ENCODE peak calls at places on chromosomes 2 and 18, in four cellular contexts. One of them, this sample, is unnamed.

GRCh38 chr2:42722328-42723190 is 41.4 kb downstream of the OXER1 start:
- DNase-seq in thyroid gland: peak; percentile 89
- DNase-seq in pancreas: peak; percentile 68
- DNase-seq in psoas muscle: no peak
- DNase-seq in this sample: peak; percentile 15

GRCh38 chr2:118817469-118817868 is 30.0 kb downstream of the EN1 start:
- DNase-seq in thyroid gland: no peak
- DNase-seq in pancreas: no peak
- DNase-seq in psoas muscle: no peak
- DNase-seq in this sample: no peak

GRCh38 chr2:13558368-13558767 is 841.6 kb downstream of the TRIB2 start:
- DNase-seq in thyroid gland: no peak
- DNase-seq in pancreas: no peak
- DNase-seq in psoas muscle: no peak
- DNase-seq in this sample: no peak

GRCh38 chr2:237451582-237452469 is 35.2 kb upstream of the MLPH start:
- DNase-seq in thyroid gland: no peak
- DNase-seq in pancreas: no peak
- DNase-seq in psoas muscle: no peak
- DNase-seq in this sample: no peak

GRCh38 chr2:121004950-121005349 is 269.3 kb downstream of the GLI2 start:
- DNase-seq in thyroid gland: no peak
- DNase-seq in pancreas: no peak
- DNase-seq in psoas muscle: no peak
- DNase-seq in this sample: no peak

GRCh38 chr2:59173325-59173724 is 932.2 kb upstream of the FANCL start:
- DNase-seq in thyroid gland: no peak
- DNase-seq in pancreas: no peak
- DNase-seq in psoas muscle: no peak
- DNase-seq in this sample: no peak

GRCh38 chr2:96890726-96891385 is 21.0 kb upstream of the SEMA4C start:
- DNase-seq in thyroid gland: no peak
- DNase-seq in pancreas: no peak
- DNase-seq in psoas muscle: no peak
- DNase-seq in this sample: no peak

GRCh38 chr2:71943238-71944182 is 204.2 kb downstream of the CYP26B1 start:
- DNase-seq in thyroid gland: no peak
- DNase-seq in pancreas: no peak
- DNase-seq in psoas muscle: peak; percentile 38
- DNase-seq in this sample: peak; percentile 49

GRCh38 chr18:55355220-55355619 is 232.8 kb downstream of the TCF4 start:
- DNase-seq in thyroid gland: no peak
- DNase-seq in pancreas: no peak
- DNase-seq in psoas muscle: no peak
- DNase-seq in this sample: no peak

GRCh38 chr2:73827018-73827417 is 1.7 kb upstream of the STAMBP start:
- DNase-seq in thyroid gland: no peak
- DNase-seq in pancreas: no peak
- DNase-seq in psoas muscle: no peak
- DNase-seq in this sample: no peak

GRCh38 chr2:119234021-119235019 is 10.7 kb downstream of the STEAP3 start:
- DNase-seq in thyroid gland: no peak
- DNase-seq in pancreas: no peak
- DNase-seq in psoas muscle: no peak
- DNase-seq in this sample: no peak

GRCh38 chr18:44895176-44895798 is 214.6 kb downstream of the SETBP1 start:
- DNase-seq in thyroid gland: peak; percentile 11
- DNase-seq in pancreas: peak; percentile 62
- DNase-seq in psoas muscle: peak; percentile 35
- DNase-seq in this sample: peak; percentile 42

GRCh38 chr2:1823187-1824169 is 79.2 kb upstream of the PXDN start:
- DNase-seq in thyroid gland: no peak
- DNase-seq in pancreas: no peak
- DNase-seq in psoas muscle: no peak
- DNase-seq in this sample: no peak

GRCh38 chr2:240991378-240992263 is 6.8 kb upstream of the SNED1 start:
- DNase-seq in thyroid gland: peak; percentile 62
- DNase-seq in pancreas: peak; percentile 70
- DNase-seq in psoas muscle: peak; percentile 95
- DNase-seq in this sample: peak; percentile 83

GRCh38 chr2:98912221-98912851 is 23.7 kb downstream of the CRACDL start:
- DNase-seq in thyroid gland: peak; percentile 87
- DNase-seq in pancreas: peak; percentile 67
- DNase-seq in psoas muscle: peak; percentile 35
- DNase-seq in this sample: peak; percentile 44

GRCh38 chr2:169478339-169478738 is 955 bp upstream of the BBS5 start:
- DNase-seq in thyroid gland: no peak
- DNase-seq in pancreas: peak; percentile 21
- DNase-seq in psoas muscle: no peak
- DNase-seq in this sample: no peak

GRCh38 chr2:178804791-178805190 is 2.4 kb downstream of the TTN start:
- DNase-seq in thyroid gland: no peak
- DNase-seq in pancreas: no peak
- DNase-seq in psoas muscle: peak; percentile 36
- DNase-seq in this sample: no peak

GRCh38 chr2:187138240-187138639 is 289.3 kb upstream of the ZSWIM2 start:
- DNase-seq in thyroid gland: no peak
- DNase-seq in pancreas: no peak
- DNase-seq in psoas muscle: peak; percentile 14
- DNase-seq in this sample: peak; percentile 33

GRCh38 chr2:158407031-158407430 is 49.5 kb downstream of the CCDC148 start:
- DNase-seq in thyroid gland: no peak
- DNase-seq in pancreas: no peak
- DNase-seq in psoas muscle: no peak
- DNase-seq in this sample: no peak

GRCh38 chr2:75560768-75561565 is at the start of gene EVA1A:
- DNase-seq in thyroid gland: peak; percentile 37
- DNase-seq in pancreas: peak; percentile 89
- DNase-seq in psoas muscle: peak; percentile 30
- DNase-seq in this sample: peak; percentile 31

GRCh38 chr2:233822781-233823730 is 31.3 kb downstream of the HJURP start:
- DNase-seq in thyroid gland: no peak
- DNase-seq in pancreas: peak; percentile 11
- DNase-seq in psoas muscle: no peak
- DNase-seq in this sample: no peak

GRCh38 chr2:100580474-100581264 is 17.9 kb downstream of the PDCL3 start:
- DNase-seq in thyroid gland: no peak
- DNase-seq in pancreas: peak; percentile 22
- DNase-seq in psoas muscle: no peak
- DNase-seq in this sample: no peak

GRCh38 chr2:226411727-226412360 is 387.8 kb downstream of the IRS1 start:
- DNase-seq in thyroid gland: no peak
- DNase-seq in pancreas: no peak
- DNase-seq in psoas muscle: no peak
- DNase-seq in this sample: no peak

GRCh38 chr2:62687644-62688043 is 17.9 kb upstream of the EHBP1 start:
- DNase-seq in thyroid gland: no peak
- DNase-seq in pancreas: no peak
- DNase-seq in psoas muscle: no peak
- DNase-seq in this sample: no peak

GRCh38 chr2:112582314-112582746 is 2.1 kb upstream of the CHCHD5 start:
- DNase-seq in thyroid gland: peak; percentile 28
- DNase-seq in pancreas: no peak
- DNase-seq in psoas muscle: no peak
- DNase-seq in this sample: peak; percentile 24

GRCh38 chr2:232339121-232340081 is 39.1 kb upstream of the ALPP start:
- DNase-seq in thyroid gland: no peak
- DNase-seq in pancreas: no peak
- DNase-seq in psoas muscle: no peak
- DNase-seq in this sample: no peak

GRCh38 chr18:48152549-48152948 is 222.1 kb upstream of the SMAD2 start:
- DNase-seq in thyroid gland: no peak
- DNase-seq in pancreas: no peak
- DNase-seq in psoas muscle: no peak
- DNase-seq in this sample: no peak

GRCh38 chr2:240346753-240347372 is 88.6 kb upstream of the GPC1 start:
- DNase-seq in thyroid gland: peak; percentile 95
- DNase-seq in pancreas: no peak
- DNase-seq in psoas muscle: no peak
- DNase-seq in this sample: no peak

GRCh38 chr2:18057657-18058056 is 179.2 kb downstream of the KCNS3 start:
- DNase-seq in thyroid gland: no peak
- DNase-seq in pancreas: no peak
- DNase-seq in psoas muscle: no peak
- DNase-seq in this sample: no peak

GRCh38 chr2:45637440-45637839 is 14.0 kb upstream of the PRKCE start:
- DNase-seq in thyroid gland: no peak
- DNase-seq in pancreas: no peak
- DNase-seq in psoas muscle: no peak
- DNase-seq in this sample: no peak

GRCh38 chr2:145158051-145158586 is 638.2 kb upstream of the ZEB2 start:
- DNase-seq in thyroid gland: peak; percentile 3
- DNase-seq in pancreas: peak; percentile 63
- DNase-seq in psoas muscle: peak; percentile 55
- DNase-seq in this sample: peak; percentile 35

GRCh38 chr18:48814490-48815181 is 136.1 kb downstream of the SMAD7 start:
- DNase-seq in thyroid gland: peak; percentile 1
- DNase-seq in pancreas: peak; percentile 5
- DNase-seq in psoas muscle: no peak
- DNase-seq in this sample: no peak

GRCh38 chr2:103667335-103667884 is 905.6 kb downstream of the TMEM182 start:
- DNase-seq in thyroid gland: no peak
- DNase-seq in pancreas: no peak
- DNase-seq in psoas muscle: no peak
- DNase-seq in this sample: no peak

GRCh38 chr2:104429978-104430740 is 423.8 kb upstream of the POU3F3 start:
- DNase-seq in thyroid gland: no peak
- DNase-seq in pancreas: no peak
- DNase-seq in psoas muscle: no peak
- DNase-seq in this sample: no peak

GRCh38 chr2:108399479-108399878 is 21.7 kb downstream of the SULT1C4 start:
- DNase-seq in thyroid gland: no peak
- DNase-seq in pancreas: no peak
- DNase-seq in psoas muscle: no peak
- DNase-seq in this sample: no peak

GRCh38 chr2:108393197-108393596 is 15.4 kb downstream of the SULT1C4 start:
- DNase-seq in thyroid gland: no peak
- DNase-seq in pancreas: no peak
- DNase-seq in psoas muscle: no peak
- DNase-seq in this sample: no peak

GRCh38 chr2:108395155-108395554 is 17.4 kb downstream of the SULT1C4 start:
- DNase-seq in thyroid gland: no peak
- DNase-seq in pancreas: no peak
- DNase-seq in psoas muscle: no peak
- DNase-seq in this sample: no peak

GRCh38 chr2:108392029-108392428 is 14.3 kb downstream of the SULT1C4 start:
- DNase-seq in thyroid gland: no peak
- DNase-seq in pancreas: no peak
- DNase-seq in psoas muscle: no peak
- DNase-seq in this sample: no peak

DNA sequence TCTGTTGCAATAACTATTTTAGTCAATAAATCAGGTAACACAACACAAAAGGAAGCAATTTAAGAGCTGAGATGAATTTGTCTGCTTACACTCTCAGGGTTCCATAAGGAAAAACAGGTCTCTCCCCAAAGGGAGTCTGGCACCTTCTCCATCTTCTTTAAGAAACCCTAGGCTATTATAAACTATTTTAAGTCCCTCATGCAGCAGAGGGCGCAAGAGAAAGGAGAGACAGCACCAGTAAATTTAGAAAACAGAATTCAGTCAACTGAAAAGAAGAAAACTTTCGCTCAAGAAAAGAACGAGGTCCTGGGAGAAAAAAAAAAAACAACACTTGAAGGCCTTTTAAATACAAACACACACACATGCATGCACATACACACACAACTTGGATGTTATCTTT is 19.1 kb downstream of the SULT1C4 start:
- DNase-seq in thyroid gland: no peak
- DNase-seq in pancreas: no peak
- DNase-seq in psoas muscle: no peak
- DNase-seq in this sample: no peak
- TF ChIP-seq CTCF in thyroid gland: no peak
- TF ChIP-seq CTCF in pancreas: no peak
- TF ChIP-seq CTCF in psoas muscle: no peak
- TF ChIP-seq CTCF in this sample: peak; percentile 9

GRCh38 chr2:196657332-196657731 is 17.8 kb downstream of the CCDC150 start:
- DNase-seq in thyroid gland: no peak
- DNase-seq in pancreas: no peak
- DNase-seq in psoas muscle: no peak
- DNase-seq in this sample: no peak

GRCh38 chr2:196651387-196652094 is 12.0 kb downstream of the CCDC150 start:
- DNase-seq in thyroid gland: no peak
- DNase-seq in pancreas: no peak
- DNase-seq in psoas muscle: no peak
- DNase-seq in this sample: no peak

GRCh38 chr2:196649202-196649601 is 9.7 kb downstream of the CCDC150 start:
- DNase-seq in thyroid gland: no peak
- DNase-seq in pancreas: no peak
- DNase-seq in psoas muscle: no peak
- DNase-seq in this sample: no peak

GRCh38 chr2:196653843-196654242 is 14.3 kb downstream of the CCDC150 start:
- DNase-seq in thyroid gland: no peak
- DNase-seq in pancreas: no peak
- DNase-seq in psoas muscle: no peak
- DNase-seq in this sample: no peak

DNA sequence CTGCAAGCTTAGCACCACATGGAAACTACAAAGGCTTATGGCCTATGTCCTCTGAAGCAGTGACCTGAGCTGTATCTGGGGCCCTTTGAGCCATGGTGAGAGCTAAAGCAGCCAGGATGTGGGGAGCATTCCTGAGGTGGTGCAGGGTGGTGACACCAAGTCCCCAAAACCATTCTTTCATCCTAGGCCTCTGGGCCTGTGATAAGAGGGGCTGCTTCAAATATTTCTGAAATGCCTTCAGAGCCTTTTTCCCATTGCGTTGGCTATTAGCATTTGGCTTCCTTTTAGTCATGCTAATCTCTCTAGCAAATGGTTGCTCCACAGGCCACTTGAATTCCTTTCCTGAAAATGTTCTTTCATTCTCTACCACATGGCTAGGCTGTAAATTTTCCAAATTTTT is 13.4 kb downstream of the CCDC150 start:
- DNase-seq in thyroid gland: no peak
- DNase-seq in pancreas: no peak
- DNase-seq in psoas muscle: no peak
- DNase-seq in this sample: no peak
- H3K36me3 ChIP-seq in thyroid gland: no peaks in the 10 kb centered on the region
- H3K36me3 ChIP-seq in pancreas: no peaks in the 10 kb centered on the region
- H3K36me3 ChIP-seq in psoas muscle: no peaks in the 10 kb centered on the region
- H3K36me3 ChIP-seq in this sample: no peaks in the 10 kb centered on the region

GRCh38 chr2:181781082-181781786 is 100.9 kb upstream of the NEUROD1 start:
- DNase-seq in thyroid gland: no peak
- DNase-seq in pancreas: no peak
- DNase-seq in psoas muscle: no peak
- DNase-seq in this sample: no peak
- TF ChIP-seq CTCF in thyroid gland: no peak
- TF ChIP-seq CTCF in pancreas: no peak
- TF ChIP-seq CTCF in psoas muscle: no peak
- TF ChIP-seq CTCF in this sample: no peak

GRCh38 chr2:70214958-70215357 is 24.1 kb upstream of the C2orf42 start:
- DNase-seq in thyroid gland: no peak
- DNase-seq in pancreas: no peak
- DNase-seq in psoas muscle: no peak
- DNase-seq in this sample: no peak
- H3K36me3 ChIP-seq in thyroid gland: peaks cover 34% of the 10 kb centered on the region
- H3K36me3 ChIP-seq in pancreas: no peaks in the 10 kb centered on the region
- H3K36me3 ChIP-seq in psoas muscle: peaks cover 95% of the 10 kb centered on the region
- H3K36me3 ChIP-seq in this sample: peaks cover 62% of the 10 kb centered on the region